ENCODE peak calls at places on chromosomes 2 and 18, in five cellular contexts. O is WTC11, S is GM03348, Y is heart right ventricle, B is HuH-7. H is an unnamed sample.
A peak's percentile ranks its signal among the peaks of the same experiment; 100 is the strongest.

GRCh38 chr2:236167297-236168109 is 683 bp downstream of the GBX2 start:
- DNase-seq in B (peak; percentile 65), Y (no peak), S (peak; percentile 63), O (peak; percentile 50), H (peak; percentile 61)

GRCh38 chr2:73323551-73323950 is 30.2 kb upstream of the EGR4 start:
- DNase-seq in Y (no peak), O (no peak), S (no peak), B (no peak), H (no peak)

GRCh38 chr2:133362061-133362476 is 206.2 kb downstream of the NCKAP5 start:
- DNase-seq in Y (no peak), B (peak; percentile 12), S (peak; percentile 56), O (no peak), H (no peak)

GRCh38 chr2:128774320-128775063 is 455.8 kb upstream of the HS6ST1 start:
- DNase-seq in Y (no peak), B (no peak), O (no peak), S (no peak), H (no peak)

GRCh38 chr2:108354171-108354570 is 23.6 kb upstream of the SULT1C4 start:
- DNase-seq in O (no peak), B (no peak), Y (no peak), S (no peak), H (no peak)

GRCh38 chr2:199757466-199757865 is 93.5 kb downstream of the FTCDNL1 start:
- DNase-seq in O (no peak), Y (peak; percentile 36), B (no peak), S (peak; percentile 22), H (no peak)

GRCh38 chr18:34514957-34515356 is 195.1 kb upstream of the DTNA start:
- DNase-seq in B (no peak), S (no peak), Y (no peak), O (no peak), H (no peak)

GRCh38 chr18:9736942-9737813 is 29.1 kb downstream of the RAB31 start:
- DNase-seq in Y (no peak), O (no peak), S (peak; percentile 30), B (peak; percentile 55), H (no peak)

GRCh38 chr2:169080250-169081035 is 11.1 kb downstream of the DHRS9 start:
- DNase-seq in O (no peak), Y (no peak), B (no peak), S (no peak), H (no peak)

GRCh38 chr2:110800611-110801402 is 68.4 kb downstream of the ACOXL start:
- DNase-seq in Y (no peak), B (no peak), S (no peak), O (no peak), H (no peak)

GRCh38 chr2:173972636-173973035 is 7.5 kb upstream of the SP3 start:
- DNase-seq in B (no peak), Y (no peak), O (no peak), S (no peak), H (no peak)

GRCh38 chr2:177093384-177093783 is 119.2 kb upstream of the HNRNPA3 start:
- DNase-seq in B (no peak), O (no peak), S (no peak), Y (no peak), H (no peak)

GRCh38 chr18:78984941-78985784 is 5.5 kb downstream of the SALL3 start:
- DNase-seq in S (no peak), B (peak; percentile 51), Y (no peak), O (peak; percentile 65), H (no peak)

GRCh38 chr2:98870516-98871158 is 65.4 kb downstream of the CRACDL start:
- DNase-seq in B (no peak), S (no peak), Y (no peak), O (peak; percentile 45), H (no peak)

GRCh38 chr2:209368924-209369323 is 54.9 kb upstream of the MAP2 start:
- DNase-seq in O (no peak), S (peak; percentile 70), Y (no peak), B (peak; percentile 11), H (no peak)

GRCh38 chr2:218075975-218076811 is 7.1 kb downstream of the RUFY4 start:
- DNase-seq in B (no peak), S (no peak), Y (no peak), O (peak; percentile 31), H (no peak)

GRCh38 chr2:25386662-25387478 is 45.1 kb upstream of the DNMT3A start:
- DNase-seq in S (no peak), B (no peak), Y (no peak), O (no peak), H (no peak)

GRCh38 chr2:221571108-221571390 is 1.1 kb downstream of the EPHA4 start:
- DNase-seq in B (no peak), O (no peak), S (peak; percentile 29), Y (no peak), H (no peak)

GRCh38 chr2:127146071-127146725 is 39.2 kb upstream of the BIN1 start:
- DNase-seq in S (no peak), O (no peak), Y (no peak), B (no peak), H (no peak)

GRCh38 chr2:161552015-161552414 is 72.2 kb upstream of the SLC4A10 start:
- DNase-seq in Y (no peak), O (no peak), S (no peak), B (no peak), H (no peak)

GRCh38 chr18:11695736-11696135 is 6.7 kb downstream of the GNAL start:
- DNase-seq in B (no peak), Y (no peak), O (no peak), S (no peak), H (no peak)